ENCODE peak calls at places on chromosome 9, in four cellular contexts. L is aorta, M is mucosa of descending colon, Q is heart right ventricle. U is an unnamed sample.

GRCh38 chr9:71005456-71005855 is 116.0 kb downstream of the TRPM3 start:
- DNase-seq in M (no peak), Q (no peak), L (no peak), U (no peak)

GRCh38 chr9:5364294-5364990 is 24.8 kb upstream of the RLN1 start:
- DNase-seq in L (no peak), M (no peak), Q (no peak), U (no peak)

GRCh38 chr9:18665947-18666346 is 192.0 kb downstream of the ADAMTSL1 start:
- DNase-seq in M (no peak), Q (no peak), L (no peak), U (peak; percentile 51)

GRCh38 chr9:98944130-98945074 is 695 bp downstream of the COL15A1 start:
- DNase-seq in L (peak; percentile 57), Q (no peak), M (peak; percentile 31), U (peak; percentile 30)

GRCh38 chr9:107218834-107219485 is 64.1 kb upstream of the RAD23B start:
- DNase-seq in Q (no peak), L (no peak), M (no peak), U (no peak)

GRCh38 chr9:134709512-134710270 is 68.1 kb downstream of the COL5A1 start:
- DNase-seq in Q (peak; percentile 76), L (peak; percentile 76), M (no peak), U (peak; percentile 27)

GRCh38 chr9:74770508-74771261 is 117.0 kb downstream of the TRPM6 start:
- DNase-seq in M (peak; percentile 30), L (no peak), Q (no peak), U (peak; percentile 56)

GRCh38 chr9:88658311-88658822 is 123.4 kb downstream of the NXNL2 start:
- DNase-seq in M (no peak), L (no peak), Q (peak; percentile 33), U (peak; percentile 73)

GRCh38 chr9:69170231-69170630 is 3.8 kb upstream of the TJP2 start:
- DNase-seq in L (no peak), Q (no peak), M (no peak), U (no peak)

GRCh38 chr9:79189511-79189924 is 382.2 kb upstream of the TLE4 start:
- DNase-seq in Q (no peak), M (no peak), L (no peak), U (peak; percentile 81)

GRCh38 chr9:78970375-78970774 is 601.4 kb upstream of the TLE4 start:
- DNase-seq in M (no peak), Q (no peak), L (no peak), U (no peak)

GRCh38 chr9:504921-505821 is 290.5 kb downstream of the DOCK8 start:
- DNase-seq in M (peak; percentile 67), Q (peak; percentile 14), L (peak; percentile 51), U (peak; percentile 45)

GRCh38 chr9:113545068-113545467 is 81.5 kb downstream of the RGS3 start:
- DNase-seq in M (no peak), Q (no peak), L (no peak), U (no peak)

GRCh38 chr9:117485176-117485575 is 70.3 kb upstream of the ASTN2 start:
- DNase-seq in M (no peak), L (no peak), Q (no peak), U (peak; percentile 14)

GRCh38 chr9:19161257-19162025 is 34.1 kb upstream of the PLIN2 start:
- DNase-seq in M (no peak), L (no peak), Q (no peak), U (peak; percentile 84)

GRCh38 chr9:130255638-130255930 is 10.0 kb upstream of the HMCN2 start:
- DNase-seq in M (no peak), L (no peak), Q (no peak), U (no peak)

GRCh38 chr9:111630182-111631070 is 708 bp upstream of the DNAJC25 start:
- DNase-seq in M (peak; percentile 39), Q (no peak), L (no peak), U (no peak)

GRCh38 chr9:354453-354852 is 139.8 kb downstream of the DOCK8 start:
- DNase-seq in L (no peak), Q (no peak), M (no peak), U (no peak)

GRCh38 chr9:125446581-125447094 is 185.0 kb downstream of the GAPVD1 start:
- DNase-seq in L (no peak), M (no peak), Q (no peak), U (no peak)

GRCh38 chr9:72984990-72985389 is 32.1 kb upstream of the ALDH1A1 start:
- DNase-seq in L (no peak), M (no peak), Q (no peak), U (no peak)

GRCh38 chr9:72983056-72983455 is 30.2 kb upstream of the ALDH1A1 start:
- DNase-seq in Q (no peak), M (no peak), L (no peak), U (no peak)

GRCh38 chr9:72983512-72984021 is 30.7 kb upstream of the ALDH1A1 start:
- DNase-seq in L (no peak), M (no peak), Q (no peak), U (no peak)

GRCh38 chr9:72985746-72986145 is 32.9 kb upstream of the ALDH1A1 start:
- DNase-seq in L (no peak), Q (no peak), M (no peak), U (no peak)

DNA sequence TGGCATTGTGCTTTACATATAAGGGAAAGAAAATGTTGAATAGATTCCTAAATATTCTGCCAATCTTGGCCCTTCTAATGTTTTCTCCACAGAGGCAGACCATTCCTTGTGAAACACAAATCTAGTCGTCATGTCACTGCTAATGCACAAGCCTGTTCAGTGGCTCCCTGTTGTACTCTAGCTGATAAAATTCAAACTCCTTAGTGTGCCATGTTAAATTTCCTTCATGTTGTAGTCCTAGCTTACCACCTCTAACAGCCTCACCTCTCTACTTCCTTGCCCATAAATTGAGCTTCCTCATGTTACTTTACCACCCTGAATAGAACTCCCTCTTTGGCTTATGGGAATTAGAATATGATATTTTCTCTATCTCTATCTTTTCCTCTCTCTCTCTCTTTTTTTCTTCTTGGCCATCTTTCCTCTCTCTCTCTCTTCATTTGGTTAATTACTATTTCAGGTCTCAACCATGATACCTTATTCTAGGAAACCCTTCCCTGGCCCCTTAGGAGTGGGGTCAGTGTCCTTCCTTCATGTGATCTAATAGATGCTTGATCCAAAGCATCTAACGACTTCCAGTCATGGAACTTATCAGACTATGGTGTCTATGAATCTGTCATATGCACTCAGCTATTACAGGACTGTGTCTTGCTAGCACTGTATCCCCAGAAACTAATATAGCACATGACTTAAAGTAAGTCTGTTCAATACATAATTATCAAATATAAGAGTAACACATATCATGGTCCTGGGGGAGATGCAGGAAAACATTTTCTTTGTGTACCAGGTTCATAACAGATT is 31.5 kb upstream of the ALDH1A1 start:
- DNase-seq in Q (no peak), M (no peak), L (no peak), U (no peak)
- H3K4me3 ChIP-seq in Q (no peak overlapping the region), M (no peak overlapping the region), L (no peak overlapping the region), U (no peak overlapping the region)

DNA sequence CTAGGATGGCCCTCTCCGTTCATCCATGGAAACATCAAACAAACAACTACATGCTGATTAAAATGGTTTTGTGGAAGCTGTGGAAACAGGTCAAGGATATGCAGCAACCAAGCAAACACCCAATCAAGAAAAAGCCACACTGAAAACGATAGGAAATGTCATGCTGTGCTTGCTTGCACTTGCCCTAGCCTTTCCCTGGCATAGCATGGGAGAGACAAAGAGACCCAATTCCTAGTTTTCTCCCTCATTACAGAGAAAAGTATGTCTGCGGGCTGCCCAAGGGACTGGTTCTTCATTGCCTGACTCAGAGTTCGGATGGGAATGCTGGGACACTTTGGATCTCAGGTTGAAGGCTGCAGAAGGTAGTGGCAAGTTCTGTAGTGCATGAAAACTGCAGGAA is 98.7 kb downstream of the FANCC start:
- DNase-seq in Q (no peak), L (no peak), M (no peak), U (no peak)
- H3K36me3 ChIP-seq in Q (no peaks in the 10 kb centered on the region), L (no peaks in the 10 kb centered on the region), M (no peaks in the 10 kb centered on the region), U (no peaks in the 10 kb centered on the region)

GRCh38 chr9:92983984-92984589 is 36.8 kb downstream of the FGD3 start:
- DNase-seq in M (no peak), L (no peak), Q (no peak), U (no peak)

GRCh38 chr9:92988215-92988731 is 41.0 kb downstream of the FGD3 start:
- DNase-seq in M (no peak), L (no peak), Q (no peak), U (no peak)

GRCh38 chr9:92989561-92989960 is 42.2 kb downstream of the FGD3 start:
- DNase-seq in M (no peak), Q (no peak), L (no peak), U (no peak)

GRCh38 chr9:92984976-92985375 is 37.7 kb downstream of the FGD3 start:
- DNase-seq in L (no peak), M (no peak), Q (no peak), U (no peak)

GRCh38 chr9:92986175-92987110 is 39.1 kb downstream of the FGD3 start:
- DNase-seq in L (no peak), M (no peak), Q (no peak), U (no peak)
- H3K9me3 ChIP-seq in L (no peaks in the 10 kb centered on the region), M (peaks cover 28% of the 10 kb centered on the region), Q (peaks cover 5% of the 10 kb centered on the region), U (peaks cover 14% of the 10 kb centered on the region)

GRCh38 chr9:136403538-136403914 is 3.6 kb upstream of the SNAPC4 start:
- DNase-seq in L (no peak), M (peak; percentile 47), Q (no peak), U (no peak)
- H3K4me3 ChIP-seq in L (no peak overlapping the region), M (no peak overlapping the region), Q (no peak overlapping the region), U (no peak overlapping the region)

GRCh38 chr9:83665576-83666200 is 42.1 kb downstream of the UBQLN1 start:
- DNase-seq in M (no peak), L (no peak), Q (no peak), U (no peak)

GRCh38 chr9:83656952-83657351 is 34.0 kb downstream of the IDNK start:
- DNase-seq in Q (no peak), L (no peak), M (no peak), U (no peak)

DNA sequence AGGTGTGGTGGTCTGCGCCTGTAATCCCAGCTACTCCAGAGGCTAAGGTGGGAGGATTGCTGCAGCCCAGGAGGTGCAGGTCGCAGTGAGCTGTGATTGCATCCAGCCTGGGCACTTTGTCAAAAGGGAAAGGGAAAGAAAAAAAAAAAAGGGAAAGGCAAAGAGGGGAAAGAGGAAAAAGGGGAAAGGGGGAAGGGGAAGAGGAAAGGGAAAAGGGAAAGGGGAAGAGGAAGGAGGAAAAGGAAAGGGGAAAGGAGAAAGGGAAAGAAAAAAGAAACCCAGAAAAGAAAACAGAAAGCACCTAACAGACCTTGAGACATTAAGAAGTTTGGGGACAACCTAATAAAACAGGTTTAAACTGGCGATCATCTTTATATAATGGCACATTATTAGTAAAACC is 40.0 kb downstream of the IDNK start:
- DNase-seq in M (no peak), L (no peak), Q (no peak), U (no peak)
- H3K36me3 ChIP-seq in M (no peaks in the 10 kb centered on the region), L (peaks cover 2% of the 10 kb centered on the region), Q (peaks cover 89% of the 10 kb centered on the region), U (peaks cover 54% of the 10 kb centered on the region)

DNA sequence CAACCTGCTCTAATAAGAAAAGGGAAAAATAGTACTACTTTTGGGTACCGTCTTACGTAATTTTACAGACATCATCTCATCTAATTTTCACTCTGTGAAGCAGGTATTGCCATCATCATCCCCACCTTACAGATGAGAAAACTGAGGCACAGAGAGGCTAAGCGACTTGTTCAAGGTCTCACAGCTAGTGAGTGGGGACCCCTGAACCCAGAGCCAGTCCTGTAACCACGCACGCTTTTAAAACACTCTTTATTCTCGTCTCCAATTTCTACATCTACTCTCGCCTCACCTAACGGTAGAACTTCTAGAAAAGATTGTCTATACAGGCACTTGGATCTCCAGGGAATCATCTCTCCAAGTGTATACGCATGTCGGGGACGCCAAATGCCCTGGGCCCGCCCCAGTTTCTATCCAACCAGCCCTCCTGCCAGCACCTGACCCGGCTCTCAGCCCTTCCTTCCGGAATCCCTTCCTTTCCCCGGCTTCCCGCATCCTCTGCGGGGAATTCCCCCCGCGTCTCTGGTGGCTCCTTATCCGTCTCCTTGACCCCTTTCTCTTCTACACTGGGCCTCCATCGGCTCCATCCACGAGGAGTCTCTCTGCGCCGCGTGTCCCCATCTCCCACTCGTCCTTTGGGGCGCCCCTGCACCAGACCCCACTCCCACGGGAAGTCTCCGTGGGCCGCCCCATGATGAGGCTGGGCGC is 1.6 kb upstream of the TRAF1 start:
- DNase-seq in M (peak; percentile 75), Q (peak; percentile 45), L (peak; percentile 82), U (no peak)
- H3K9me3 ChIP-seq in M (no peaks in the 10 kb centered on the region), Q (no peaks in the 10 kb centered on the region), L (no peaks in the 10 kb centered on the region), U (no peaks in the 10 kb centered on the region)

GRCh38 chr9:126482361-126483044 is 131.2 kb upstream of the LMX1B start:
- DNase-seq in Q (no peak), L (peak; percentile 77), M (no peak), U (no peak)
- H3K4me3 ChIP-seq in Q (no peak overlapping the region), L (no peak overlapping the region), M (no peak overlapping the region), U (no peak overlapping the region)

U was measured in MG63.